ENCODE peak calls at places on chromosomes 1 and 21, in six cellular contexts. Z, G, W, C, A and T are unnamed samples.

GRCh38 chr1:115539061-115539460 is 102.7 kb upstream of the VANGL1 start:
- DNase-seq in Z (no peak), G (peak; percentile 26), W (no peak), C (no peak), A (no peak), T (no peak)

GRCh38 chr1:183879966-183880365 is 75.0 kb downstream of the RGL1 start:
- DNase-seq in Z (no peak), G (no peak), W (no peak), C (no peak), A (no peak), T (no peak)

GRCh38 chr1:155947292-155947691 is 5.9 kb downstream of the RXFP4 start:
- DNase-seq in Z (no peak), G (no peak), W (no peak), C (no peak), A (no peak), T (no peak)

GRCh38 chr1:23283660-23284602 is 60.2 kb downstream of the HNRNPR start:
- DNase-seq in Z (no peak), G (peak; percentile 67), W (no peak), C (no peak), A (no peak), T (no peak)

GRCh38 chr1:107617456-107617855 is 347.5 kb downstream of the VAV3 start:
- DNase-seq in Z (no peak), G (no peak), W (no peak), C (no peak), A (no peak), T (no peak)

GRCh38 chr21:43921979-43922945 is 57.2 kb downstream of the AGPAT3 start:
- DNase-seq in Z (peak; percentile 96), G (peak; percentile 26), W (no peak), C (no peak), A (peak; percentile 21), T (no peak)

GRCh38 chr21:17668479-17668878 is 55.8 kb upstream of the BTG3 start:
- DNase-seq in Z (no peak), G (no peak), W (no peak), C (no peak), A (no peak), T (no peak)

GRCh38 chr1:66367369-66367768 is 166.6 kb upstream of the SGIP1 start:
- DNase-seq in Z (no peak), G (no peak), W (no peak), C (no peak), A (no peak), T (no peak)

GRCh38 chr1:20458717-20459116 is 27.3 kb downstream of the CAMK2N1 start:
- DNase-seq in Z (no peak), G (no peak), W (no peak), C (no peak), A (no peak), T (no peak)

GRCh38 chr1:32765561-32766327 is 51.4 kb downstream of the YARS1 start:
- DNase-seq in Z (no peak), G (no peak), W (no peak), C (no peak), A (no peak), T (no peak)

GRCh38 chr1:226937940-226938725 is 2.0 kb upstream of the COQ8A start:
- DNase-seq in Z (no peak), G (no peak), W (no peak), C (no peak), A (no peak), T (no peak)

GRCh38 chr1:234875953-234876814 is 252.5 kb downstream of the TOMM20 start:
- DNase-seq in Z (peak; percentile 99), G (peak; percentile 51), W (peak; percentile 79), C (peak; percentile 56), A (peak; percentile 59), T (no peak)

GRCh38 chr1:234123867-234124266 is 219.4 kb downstream of the SLC35F3 start:
- DNase-seq in Z (no peak), G (peak; percentile 20), W (no peak), C (no peak), A (no peak), T (no peak)

GRCh38 chr21:20997633-20998455 is at the start of gene NCAM2:
- DNase-seq in Z (peak; percentile 76), G (peak; percentile 76), W (peak; percentile 83), C (peak; percentile 64), A (peak; percentile 70), T (peak; percentile 58)

GRCh38 chr21:45379171-45379900 is 25.6 kb upstream of the COL18A1 start:
- DNase-seq in Z (no peak), G (no peak), W (no peak), C (no peak), A (no peak), T (no peak)

GRCh38 chr1:40740039-40740991 is 43.3 kb upstream of the KCNQ4 start:
- DNase-seq in Z (no peak), G (no peak), W (no peak), C (no peak), A (no peak), T (no peak)

GRCh38 chr1:15453773-15454172 is 2.8 kb upstream of the CELA2A start:
- DNase-seq in Z (no peak), G (peak; percentile 44), W (peak; percentile 88), C (no peak), A (no peak), T (no peak)

GRCh38 chr1:6419803-6420593 is at the start of gene HES2:
- DNase-seq in Z (peak; percentile 70), G (no peak), W (peak; percentile 33), C (peak; percentile 80), A (no peak), T (peak; percentile 65)
- TF ChIP-seq POLR2A in Z (no peak), G (no peak), W (no peak), C (peak; percentile 58), A (no peak), T (no peak)

GRCh38 chr1:26472901-26473845 is 933 bp downstream of the HMGN2 start:
- DNase-seq in Z (peak; percentile 98), G (peak; percentile 92), W (peak; percentile 97), C (peak; percentile 97), A (peak; percentile 99), T (peak; percentile 58)
- TF ChIP-seq POLR2A in Z (no peak), G (no peak), W (peak; percentile 50), C (peak; percentile 37), A (no peak), T (no peak)

GRCh38 chr1:192812420-192813209 is 3.8 kb downstream of the RGS2 start:
- DNase-seq in Z (no peak), G (peak; percentile 43), W (no peak), C (no peak), A (no peak), T (no peak)
- TF ChIP-seq POLR2A in Z (no peak), G (peak; percentile 91), W (peak; percentile 60), C (no peak), A (no peak), T (no peak)

DNA sequence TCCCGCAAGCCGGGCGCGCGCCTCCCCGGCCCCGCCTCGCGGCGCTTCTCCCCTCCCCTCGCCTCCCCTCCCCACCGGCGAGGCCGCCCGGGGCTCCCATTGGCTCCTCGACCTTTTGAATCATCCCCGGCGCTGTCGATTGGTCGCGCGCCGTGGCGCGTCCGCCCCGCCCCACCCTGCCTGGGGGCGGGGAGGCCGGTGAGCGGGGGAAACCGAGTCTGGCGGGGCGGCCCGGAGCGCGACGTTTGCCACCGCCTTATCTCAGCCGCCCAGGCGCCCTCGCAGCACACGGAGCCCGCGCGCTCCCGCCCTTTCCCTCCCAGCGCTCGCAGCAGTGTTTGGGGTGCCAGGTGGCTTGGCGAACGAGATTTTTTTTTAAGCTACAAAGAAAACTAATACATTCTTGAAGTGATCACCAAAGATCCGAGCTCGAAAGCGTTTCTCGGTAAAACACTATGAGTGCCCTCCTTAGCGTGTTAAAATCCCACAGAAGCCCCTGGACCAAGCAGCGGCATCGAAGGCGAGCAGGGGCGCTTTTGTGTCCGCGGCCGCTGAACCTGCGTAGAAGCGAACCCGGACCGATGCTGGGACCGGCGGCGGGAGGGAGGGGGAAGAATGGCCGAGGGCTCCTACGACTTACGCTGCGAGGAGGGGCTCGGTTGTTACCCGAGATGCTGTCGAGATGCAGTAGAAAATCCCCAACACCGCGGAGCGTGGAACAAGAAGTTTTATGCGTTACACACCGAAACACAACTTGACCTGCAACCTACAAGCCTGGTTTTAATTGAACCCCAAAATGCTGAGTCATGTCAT is 434 bp upstream of the LBR start:
- DNase-seq in Z (peak; percentile 99), G (peak; percentile 85), W (peak; percentile 94), C (peak; percentile 95), A (peak; percentile 96), T (peak; percentile 79)
- TF ChIP-seq POLR2A in Z (peak; percentile 81), G (no peak), W (peak; percentile 79), C (peak; percentile 90), A (peak; percentile 92), T (peak; percentile 71)

DNA sequence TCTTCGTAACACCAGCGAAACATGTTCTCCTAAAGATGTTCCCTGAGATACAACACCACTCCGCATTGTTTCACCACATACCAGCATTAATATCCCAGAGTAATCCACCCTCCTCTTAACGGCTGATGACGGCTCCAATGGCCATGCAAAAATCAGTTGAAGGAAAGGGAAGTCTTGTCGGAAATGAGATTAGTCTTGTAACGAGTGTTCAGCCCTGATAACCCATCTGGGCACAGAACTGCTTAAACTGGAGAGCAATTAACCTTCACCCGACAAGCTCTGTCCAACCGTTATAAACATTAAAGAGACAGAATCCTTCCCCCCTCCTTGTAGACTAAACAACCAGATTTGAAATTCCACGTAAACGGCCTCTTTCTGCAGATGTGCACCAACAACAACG is 21.9 kb downstream of the ERG start:
- DNase-seq in Z (peak; percentile 66), G (no peak), W (no peak), C (no peak), A (no peak), T (no peak)
- TF ChIP-seq POLR2A in Z (no peak), G (no peak), W (no peak), C (no peak), A (no peak), T (no peak)

GRCh38 chr1:198086051-198086745 is 70.6 kb upstream of the NEK7 start:
- DNase-seq in Z (no peak), G (no peak), W (no peak), C (no peak), A (no peak), T (no peak)
- TF ChIP-seq POLR2A in Z (no peak), G (no peak), W (no peak), C (no peak), A (no peak), T (no peak)